ENCODE peak calls at places on chromosomes 12 and 14, in nine cellular contexts. U is HT1080; J is lung; C is stimulated activated naive CD4-positive, alpha-beta T cell; Z is OCI-LY7; R is T-helper 2 cell; B is GM03348; F is cardiac fibroblast; A is IMR-90. Y is an unnamed sample.
A peak's percentile ranks its signal among the peaks of the same experiment; 100 is the strongest.

GRCh38 chr12:83807906-83808305 is 1104.7 kb downstream of the SLC6A15 start:
- DNase-seq in C (no peak), Z (no peak), U (no peak), B (no peak), J (no peak), A (no peak), F (no peak), R (no peak), Y (no peak)

GRCh38 chr12:71159260-71159659 is 1.5 kb upstream of the TSPAN8 start:
- DNase-seq in U (no peak), B (no peak), J (no peak), C (no peak), F (no peak), Z (no peak), A (no peak), R (no peak), Y (no peak)

GRCh38 chr12:133234971-133235370 is 706 bp downstream of the ANHX start:
- DNase-seq in R (no peak), U (no peak), Z (no peak), J (peak; percentile 18), C (no peak), F (no peak), B (no peak), A (no peak), Y (no peak)

GRCh38 chr14:88568196-88568595 is 5.4 kb downstream of the ZC3H14 start:
- DNase-seq in C (no peak), Z (no peak), A (no peak), U (no peak), B (no peak), J (no peak), R (no peak), F (no peak), Y (no peak)

GRCh38 chr12:98646165-98646764 is 1.2 kb downstream of the APAF1 start:
- DNase-seq in Z (peak; percentile 27), U (peak; percentile 52), R (no peak), A (peak; percentile 32), J (no peak), F (peak; percentile 63), C (no peak), B (peak; percentile 7), Y (peak; percentile 47)

GRCh38 chr14:74049886-74050495 is 30.8 kb downstream of the BBOF1 start:
- DNase-seq in B (peak; percentile 14), J (no peak), F (no peak), U (no peak), A (no peak), C (no peak), Z (peak; percentile 15), R (no peak), Y (peak; percentile 16)

GRCh38 chr12:64968989-64969819 is 144.8 kb downstream of the TBC1D30 start:
- DNase-seq in Z (no peak), A (no peak), C (no peak), B (peak; percentile 61), F (peak; percentile 68), R (no peak), U (peak; percentile 90), J (no peak), Y (no peak)

GRCh38 chr14:100850841-100851585 is 25.1 kb downstream of the MEG3 start:
- DNase-seq in J (peak; percentile 71), A (no peak), F (peak; percentile 19), U (peak; percentile 46), R (peak; percentile 57), C (peak; percentile 68), B (peak; percentile 59), Z (peak; percentile 67), Y (peak; percentile 81)

GRCh38 chr12:106632797-106633450 is 50.1 kb downstream of the RFX4 start:
- DNase-seq in B (no peak), J (no peak), U (peak; percentile 24), A (no peak), F (no peak), Z (no peak), C (no peak), R (no peak), Y (no peak)

GRCh38 chr14:52014601-52015267 is 25.4 kb downstream of the RTRAF start:
- DNase-seq in F (no peak), R (no peak), B (no peak), J (no peak), A (no peak), C (no peak), U (no peak), Z (no peak), Y (no peak)

GRCh38 chr12:98424726-98425401 is 90.5 kb upstream of the TMPO start:
- DNase-seq in B (peak; percentile 83), J (peak; percentile 51), R (peak; percentile 65), A (peak; percentile 73), C (peak; percentile 15), U (peak; percentile 76), Z (peak; percentile 63), F (peak; percentile 88), Y (peak; percentile 81)

GRCh38 chr14:72545411-72546311 is 348.2 kb downstream of the DPF3 start:
- DNase-seq in Z (no peak), R (no peak), U (no peak), J (no peak), C (no peak), F (no peak), A (no peak), B (no peak), Y (no peak)

GRCh38 chr14:45426685-45427282 is 173.8 kb upstream of the MIS18BP1 start:
- DNase-seq in F (peak; percentile 65), J (no peak), A (peak; percentile 34), Z (peak; percentile 54), B (peak; percentile 52), C (no peak), U (peak; percentile 61), R (peak; percentile 29), Y (peak; percentile 60)

GRCh38 chr14:104287301-104288009 is 149.1 kb downstream of the KIF26A start:
- DNase-seq in Z (no peak), A (no peak), R (no peak), B (no peak), U (no peak), F (no peak), J (no peak), C (no peak), Y (no peak)

GRCh38 chr12:27969901-27970390 is 2.6 kb downstream of the PTHLH start:
- DNase-seq in A (peak; percentile 53), C (no peak), U (no peak), R (peak; percentile 62), B (peak; percentile 59), F (peak; percentile 65), Z (no peak), J (peak; percentile 41), Y (peak; percentile 83)

GRCh38 chr14:72780771-72781170 is 113.1 kb downstream of the DPF3 start:
- DNase-seq in R (no peak), Z (no peak), A (peak; percentile 76), C (no peak), F (peak; percentile 71), J (peak; percentile 1), B (peak; percentile 80), U (no peak), Y (no peak)

GRCh38 chr12:124233846-124234620 is 60.9 kb upstream of the RFLNA start:
- DNase-seq in J (no peak), U (peak; percentile 8), A (no peak), B (peak; percentile 21), R (no peak), Z (no peak), C (no peak), F (peak; percentile 19), Y (no peak)

GRCh38 chr12:39230086-39230485 is 212.8 kb downstream of the KIF21A start:
- DNase-seq in F (peak; percentile 37), A (no peak), Z (no peak), U (peak; percentile 68), J (no peak), C (no peak), B (no peak), R (peak; percentile 31), Y (no peak)

GRCh38 chr14:104339829-104340228 is 201.4 kb downstream of the KIF26A start:
- DNase-seq in R (no peak), U (no peak), A (no peak), Z (no peak), C (no peak), F (no peak), B (no peak), J (no peak), Y (no peak)

GRCh38 chr12:103808239-103808880 is 32.7 kb downstream of the NT5DC3 start:
- DNase-seq in B (no peak), R (no peak), Z (no peak), C (no peak), U (no peak), F (no peak), A (no peak), J (no peak), Y (no peak)

GRCh38 chr12:123095074-123095694 is 55.7 kb downstream of the PITPNM2 start:
- DNase-seq in R (no peak), A (no peak), B (no peak), J (no peak), C (no peak), F (no peak), U (no peak), Z (no peak), Y (no peak)

GRCh38 chr14:65035049-65035448 is 48.4 kb downstream of the FNTB start:
- DNase-seq in Z (no peak), B (no peak), A (no peak), J (peak; percentile 36), U (no peak), C (no peak), F (no peak), R (no peak), Y (no peak)

GRCh38 chr14:105880616-105881015 is 354.2 kb downstream of the TMEM121 start:
- DNase-seq in A (no peak), R (no peak), C (no peak), B (no peak), Z (no peak), J (no peak), U (no peak), F (no peak), Y (no peak)

GRCh38 chr14:49999216-49999761 is 106.4 kb downstream of the ARF6 start:
- DNase-seq in U (peak; percentile 95), J (peak; percentile 73), A (peak; percentile 88), Z (peak; percentile 85), F (peak; percentile 91), R (peak; percentile 98), B (peak; percentile 80), C (peak; percentile 19), Y (peak; percentile 89)

GRCh38 chr12:20585055-20585625 is 110.0 kb upstream of the SLCO1C1 start:
- DNase-seq in R (no peak), C (no peak), B (no peak), F (no peak), Z (no peak), J (no peak), U (no peak), A (no peak), Y (no peak)

GRCh38 chr12:27695556-27696292 is 523 bp upstream of the REP15 start:
- DNase-seq in U (no peak), R (no peak), J (no peak), A (peak; percentile 31), Z (no peak), C (no peak), F (peak; percentile 21), B (no peak), Y (no peak)

GRCh38 chr12:68970951-68971350 is 38.0 kb upstream of the CPM start:
- DNase-seq in F (no peak), Z (no peak), J (peak; percentile 38), A (no peak), R (no peak), B (no peak), C (no peak), U (no peak), Y (no peak)

GRCh38 chr14:26415618-26416123 is 182.2 kb downstream of the NOVA1 start:
- DNase-seq in U (no peak), F (no peak), C (no peak), Z (no peak), B (no peak), R (no peak), A (no peak), J (no peak), Y (no peak)

GRCh38 chr14:68695326-68695768 is 97.5 kb downstream of the ZFP36L1 start:
- DNase-seq in J (no peak), Z (no peak), F (peak; percentile 100), A (peak; percentile 100), U (peak; percentile 100), C (no peak), R (peak; percentile 14), B (peak; percentile 94), Y (no peak)

GRCh38 chr14:68510201-68510600 is 282.7 kb downstream of the ZFP36L1 start:
- DNase-seq in U (no peak), B (peak; percentile 90), R (no peak), C (no peak), F (peak; percentile 54), Z (no peak), J (no peak), A (peak; percentile 69), Y (no peak)